ENCODE peak calls at places on chromosomes 4 and X, in ten cellular contexts. B is uterus, X is SK-N-SH, D is thoracic aorta, K is tibial nerve, R is H9, S is psoas muscle, C is vagina, Y is neuronal stem cell, O is heart right ventricle. N is an unnamed sample. For H3K4me1, the result is how much of the 10 kb centered on the place peaks cover.

GRCh38 chr4:1990348-1990645 is 18.5 kb downstream of the NELFA start:
- DNase-seq in X (peak), R (no peak), K (no peak), C (no peak), B (no peak), O (no peak), D (no peak), S (no peak), Y (no peak), N (no peak)

GRCh38 chr4:119286377-119287002 is 35.4 kb downstream of the FABP2 start:
- DNase-seq in O (peak), X (peak), C (no peak), D (no peak), K (peak), R (no peak), B (peak), S (no peak), Y (peak), N (no peak)

GRCh38 chr4:37661643-37662221 is 24.4 kb downstream of the RELL1 start:
- DNase-seq in B (no peak), D (no peak), Y (no peak), K (no peak), S (no peak), O (no peak), X (no peak), C (no peak), R (no peak), N (no peak)

GRCh38 chr4:6444587-6444986 is 27.8 kb downstream of the PPP2R2C start:
- DNase-seq in K (no peak), B (no peak), C (no peak), Y (no peak), O (no peak), R (no peak), X (no peak), D (no peak), S (no peak), N (no peak)

GRCh38 chr4:54658321-54659093 is 750 bp downstream of the KIT start:
- DNase-seq in O (peak), X (peak), C (no peak), B (peak), S (peak), Y (peak), R (peak), K (peak), D (no peak), N (no peak)

GRCh38 chr4:7929530-7929951 is 10.1 kb downstream of the AFAP1 start:
- DNase-seq in X (peak), R (peak), O (no peak), D (no peak), K (no peak), S (no peak), B (no peak), Y (no peak), C (no peak), N (no peak)

GRCh38 chr4:157509286-157509685 is 288.8 kb downstream of the GRIA2 start:
- DNase-seq in X (no peak), R (no peak), K (no peak), D (no peak), S (no peak), B (no peak), Y (no peak), O (no peak), C (no peak), N (no peak)

GRCh38 chr4:15325987-15326386 is 101.8 kb upstream of the C1QTNF7 start:
- DNase-seq in R (no peak), K (no peak), Y (no peak), O (no peak), B (no peak), C (no peak), X (no peak), D (no peak), S (no peak), N (no peak)

GRCh38 chrX:114162068-114162735 is 421.7 kb upstream of the HTR2C start:
- DNase-seq in X (no peak), D (no peak), K (no peak), R (peak), C (no peak), S (no peak), Y (no peak), O (no peak), B (no peak), N (no peak)

GRCh38 chr4:74308215-74308614 is at the start of gene EPGN:
- DNase-seq in B (no peak), C (no peak), X (no peak), S (no peak), K (no peak), R (no peak), Y (no peak), O (no peak), D (no peak), N (no peak)

GRCh38 chrX:119398587-119398973 is 556 bp upstream of the SLC25A43 start:
- DNase-seq in R (no peak), X (no peak), B (no peak), Y (no peak), O (no peak), C (no peak), K (no peak), S (no peak), D (no peak), N (no peak)

GRCh38 chrX:119402588-119402987 is 3.5 kb downstream of the SLC25A43 start:
- DNase-seq in D (no peak), S (no peak), K (no peak), X (no peak), C (no peak), R (no peak), Y (no peak), B (no peak), O (no peak), N (no peak)

GRCh38 chrX:119398974-119399771 is at the start of gene SLC25A43:
- DNase-seq in B (peak), C (no peak), D (no peak), S (peak), Y (no peak), K (no peak), O (peak), X (peak), R (peak), N (no peak)

GRCh38 chrX:119401569-119401968 is 2.4 kb downstream of the SLC25A43 start:
- DNase-seq in K (no peak), R (no peak), S (no peak), Y (no peak), X (no peak), D (no peak), O (no peak), B (no peak), C (no peak), N (no peak)

GRCh38 chrX:119399772-119400101 is 601 bp downstream of the SLC25A43 start:
- DNase-seq in B (no peak), D (no peak), O (no peak), R (no peak), Y (no peak), K (no peak), X (no peak), S (no peak), C (no peak), N (no peak)
- H3K27ac ChIP-seq in B (peak), D (peak), O (no peak), R (no peak), Y (no peak), K (peak), X (no peak), S (peak), C (peak), N (peak)

GRCh38 chr4:110869862-110870577 is 247.1 kb upstream of the PITX2 start:
- DNase-seq in R (no peak), Y (no peak), K (no peak), X (no peak), B (no peak), D (no peak), C (no peak), O (no peak), S (no peak), N (no peak)

GRCh38 chr4:110869114-110869513 is 246.2 kb upstream of the PITX2 start:
- DNase-seq in C (no peak), D (no peak), B (no peak), R (no peak), S (no peak), K (no peak), Y (no peak), O (no peak), X (no peak), N (no peak)

GRCh38 chr4:110867981-110868380 is 245.1 kb upstream of the PITX2 start:
- DNase-seq in S (no peak), Y (no peak), O (no peak), X (no peak), C (no peak), K (no peak), D (no peak), B (no peak), R (no peak), N (no peak)

GRCh38 chr4:110867251-110867960 is 244.5 kb upstream of the PITX2 start:
- DNase-seq in K (no peak), R (no peak), S (no peak), D (no peak), B (no peak), O (no peak), C (no peak), X (no peak), Y (no peak), N (no peak)

GRCh38 chr4:110865611-110866254 is 242.9 kb upstream of the PITX2 start:
- DNase-seq in K (no peak), Y (no peak), X (no peak), O (no peak), S (no peak), B (no peak), D (no peak), R (no peak), C (no peak), N (no peak)
- H3K4me1 ChIP-seq in K (under half), Y (under half), X (under half), O (under half), S (under half), B (under half), D (under half), R (under half), C (under half), N (under half)

GRCh38 chrX:132409780-132410556 is 78.9 kb downstream of the MBNL3 start:
- DNase-seq in R (no peak), Y (no peak), D (no peak), S (no peak), O (no peak), B (no peak), C (no peak), X (no peak), K (no peak), N (no peak)
- H3K27ac ChIP-seq in R (no peak), Y (no peak), D (no peak), S (no peak), O (no peak), B (no peak), C (no peak), X (no peak), K (no peak), N (no peak)

GRCh38 chr4:123409301-123409700 is 12.7 kb downstream of the SPRY1 start:
- DNase-seq in K (no peak), X (no peak), R (no peak), S (no peak), D (no peak), O (no peak), B (no peak), Y (no peak), C (no peak), N (no peak)

GRCh38 chr4:123411514-123411913 is 14.9 kb downstream of the SPRY1 start:
- DNase-seq in K (no peak), B (no peak), O (no peak), D (no peak), S (no peak), X (no peak), Y (no peak), R (no peak), C (no peak), N (no peak)

GRCh38 chr4:123408471-123409084 is 12.0 kb downstream of the SPRY1 start:
- DNase-seq in O (no peak), R (no peak), Y (no peak), S (no peak), B (no peak), D (no peak), C (no peak), X (no peak), K (no peak), N (no peak)

GRCh38 chr4:123412700-123413512 is 16.3 kb downstream of the SPRY1 start:
- DNase-seq in Y (no peak), X (no peak), K (no peak), R (no peak), B (peak), O (no peak), S (no peak), C (no peak), D (no peak), N (no peak)

DNA sequence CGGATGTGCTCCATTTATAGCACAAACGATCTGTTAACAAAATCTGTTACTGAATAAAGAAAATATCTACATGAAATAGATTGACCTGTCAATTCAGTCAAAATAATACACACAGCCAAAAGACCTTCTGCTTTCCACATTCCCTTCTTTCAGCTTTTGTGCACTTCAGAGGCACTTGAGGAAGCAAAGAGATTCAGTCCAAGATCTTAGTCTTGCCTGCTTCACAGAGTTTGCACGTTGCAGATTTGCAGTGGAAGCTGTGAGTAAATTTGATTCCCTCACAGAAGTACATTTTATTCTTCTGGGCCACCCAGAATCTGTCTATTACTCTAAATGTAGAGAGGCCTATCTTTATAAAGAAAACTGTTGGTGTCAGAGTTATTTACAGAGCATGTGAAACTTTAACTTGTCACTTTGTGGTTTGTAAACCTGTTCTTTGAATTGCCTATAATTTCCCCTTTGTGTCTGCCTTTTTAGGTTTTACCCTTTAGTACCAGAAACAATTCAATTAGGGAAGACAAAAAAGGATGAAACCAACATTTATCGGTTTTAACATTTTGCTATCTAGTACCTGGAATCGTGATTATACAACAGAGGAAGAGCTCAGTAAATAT is 15.5 kb downstream of the SPRY1 start:
- DNase-seq in Y (no peak), D (no peak), K (no peak), B (no peak), X (no peak), C (no peak), R (no peak), O (no peak), S (no peak), N (no peak)
- H3K4me1 ChIP-seq in Y (under half), D (under half), K (under half), B (under half), X (under half), C (under half), R (under half), O (under half), S (under half), N (under half)